ENCODE peak calls at places on chromosomes 2 and 18, in six cellular contexts. N is IMR-90, U is cardiac muscle cell, K is psoas muscle, H is breast epithelium, L is transverse colon. G is an unnamed sample.

GRCh38 chr2:28326469-28326805 is 66.2 kb upstream of the FOSL2 start:
- DNase-seq in L (no peak), U (no peak), H (no peak), K (no peak), N (no peak), G (no peak)

GRCh38 chr2:50674876-50675275 is 357.1 kb downstream of the NRXN1 start:
- DNase-seq in K (no peak), U (peak; percentile 0), H (no peak), L (no peak), N (no peak), G (no peak)

GRCh38 chr2:226478121-226478809 is 321.4 kb downstream of the IRS1 start:
- DNase-seq in N (peak; percentile 96), U (peak; percentile 90), K (peak; percentile 67), H (no peak), L (peak; percentile 10), G (peak; percentile 90)

GRCh38 chr2:121078869-121079268 is 206.1 kb downstream of the TFCP2L1 start:
- DNase-seq in H (no peak), L (peak; percentile 18), U (no peak), K (no peak), N (no peak), G (no peak)

GRCh38 chr2:140641163-140641562 is 1489.7 kb downstream of the LRP1B start:
- DNase-seq in N (no peak), K (no peak), U (no peak), L (no peak), H (no peak), G (no peak)

GRCh38 chr18:27715751-27716150 is 461.2 kb downstream of the CDH2 start:
- DNase-seq in N (no peak), H (no peak), U (peak; percentile 9), L (no peak), K (no peak), G (no peak)

GRCh38 chr18:48135436-48135966 is 205.0 kb upstream of the SMAD2 start:
- DNase-seq in K (no peak), U (no peak), L (no peak), H (no peak), N (no peak), G (no peak)

GRCh38 chr2:15582153-15582552 is 9.5 kb upstream of the DDX1 start:
- DNase-seq in N (no peak), U (no peak), H (no peak), L (no peak), K (no peak), G (no peak)

GRCh38 chr2:137255990-137256389 is 490.6 kb downstream of the THSD7B start:
- DNase-seq in N (no peak), K (no peak), L (no peak), U (no peak), H (no peak), G (no peak)

GRCh38 chr2:206198677-206199076 is 39.0 kb downstream of the EEF1B2 start:
- DNase-seq in N (peak; percentile 28), U (peak; percentile 30), H (no peak), L (no peak), K (no peak), G (no peak)

GRCh38 chr2:25076749-25077148 is 34.9 kb downstream of the EFR3B start:
- DNase-seq in L (no peak), K (no peak), U (no peak), H (no peak), N (no peak), G (no peak)

GRCh38 chr2:182952741-182953450 is 85.4 kb downstream of the NCKAP1 start:
- DNase-seq in L (no peak), H (no peak), N (peak; percentile 82), K (no peak), U (peak; percentile 46), G (no peak)

GRCh38 chr18:46179306-46179705 is 75.1 kb downstream of the HAUS1 start:
- DNase-seq in K (no peak), L (no peak), N (no peak), U (no peak), H (no peak), G (no peak)

GRCh38 chr2:204538179-204539009 is 6.9 kb upstream of the PARD3B start:
- DNase-seq in K (no peak), H (no peak), N (peak; percentile 96), U (peak; percentile 54), L (no peak), G (no peak)

GRCh38 chr2:21993002-21993401 is 869.2 kb downstream of the TDRD15 start:
- DNase-seq in U (no peak), K (no peak), L (no peak), N (no peak), H (no peak), G (no peak)

GRCh38 chr2:37776487-37776886 is 105.0 kb upstream of the CDC42EP3 start:
- DNase-seq in L (no peak), H (no peak), N (peak; percentile 93), U (peak; percentile 88), K (no peak), G (peak; percentile 65)

GRCh38 chr2:112161431-112162145 is 23.4 kb downstream of the FBLN7 start:
- DNase-seq in U (no peak), N (no peak), H (no peak), K (no peak), L (no peak), G (no peak)

GRCh38 chr2:200728630-200729029 is 83.1 kb upstream of the BZW1 start:
- DNase-seq in N (peak; percentile 34), K (peak; percentile 54), L (no peak), H (no peak), U (peak; percentile 96), G (no peak)

GRCh38 chr2:236876642-236877041 is 209.0 kb upstream of the COPS8 start:
- DNase-seq in N (no peak), U (no peak), L (no peak), K (no peak), H (no peak), G (no peak)

GRCh38 chr2:102724016-102724490 is 37.8 kb upstream of the TMEM182 start:
- DNase-seq in N (no peak), U (no peak), K (no peak), H (no peak), L (no peak), G (peak; percentile 79)

GRCh38 chr2:230155359-230155758 is 64.4 kb downstream of the SP110 start:
- DNase-seq in N (no peak), L (no peak), U (no peak), H (no peak), K (no peak), G (no peak)

GRCh38 chr2:234292205-234292954 is 204.5 kb downstream of the ARL4C start:
- DNase-seq in H (no peak), N (no peak), U (peak; percentile 90), K (no peak), L (peak; percentile 33), G (no peak)
- H3K4me3 ChIP-seq in H (no peak overlapping the region), N (no peak overlapping the region), U (no peak overlapping the region), K (no peak overlapping the region), L (no peak overlapping the region), G (no peak overlapping the region)

GRCh38 chr2:209459359-209459758 is 35.5 kb downstream of the MAP2 start:
- DNase-seq in U (no peak), N (no peak), H (no peak), L (no peak), K (no peak), G (no peak)

GRCh38 chr2:209463835-209464234 is 40.0 kb downstream of the MAP2 start:
- DNase-seq in H (no peak), N (no peak), K (no peak), L (no peak), U (no peak), G (no peak)

GRCh38 chr2:209458018-209458979 is 34.5 kb downstream of the MAP2 start:
- DNase-seq in N (no peak), K (no peak), H (no peak), L (no peak), U (no peak), G (no peak)

GRCh38 chr2:209460151-209460761 is 36.4 kb downstream of the MAP2 start:
- DNase-seq in K (no peak), L (no peak), N (no peak), H (no peak), U (no peak), G (no peak)

GRCh38 chr2:209463226-209463625 is 39.4 kb downstream of the MAP2 start:
- DNase-seq in U (peak; percentile 21), H (no peak), L (no peak), K (no peak), N (no peak), G (no peak)
- TF ChIP-seq CTCF in U (peak; percentile 42), H (no peak), L (no peak), K (no peak), N (no peak), G (peak; percentile 34)

GRCh38 chr2:65059071-65059470 is 2.9 kb downstream of the CEP68 start:
- DNase-seq in L (no peak), U (no peak), N (no peak), K (no peak), H (no peak), G (no peak)
- H3K4me1 ChIP-seq in L (peaks cover 10% of the 10 kb centered on the region), U (peaks cover 18% of the 10 kb centered on the region), N (peaks cover 9% of the 10 kb centered on the region), K (peaks cover 68% of the 10 kb centered on the region), H (peaks cover 13% of the 10 kb centered on the region), G (peaks cover 22% of the 10 kb centered on the region)

GRCh38 chr2:38960609-38961320 is 71.1 kb downstream of the ARHGEF33 start:
- DNase-seq in L (no peak), U (no peak), K (no peak), H (no peak), N (no peak), G (no peak)
- H3K4me3 ChIP-seq in L (no peak overlapping the region), U (no peak overlapping the region), K (peak overlapping the region; percentile 62), H (peak overlapping the region; percentile 35), N (peak overlapping the region; percentile 73), G (no peak overlapping the region)

GRCh38 chr18:76959605-76960004 is 137.2 kb downstream of the ZNF236 start:
- DNase-seq in N (no peak), H (no peak), K (no peak), U (no peak), L (no peak), G (no peak)

GRCh38 chr18:76958692-76959341 is 136.5 kb downstream of the ZNF236 start:
- DNase-seq in U (peak; percentile 44), K (no peak), H (no peak), N (no peak), L (no peak), G (no peak)

GRCh38 chr18:76962851-76963250 is 140.5 kb downstream of the ZNF236 start:
- DNase-seq in N (no peak), K (no peak), U (no peak), H (no peak), L (no peak), G (no peak)

GRCh38 chr18:76957384-76958355 is 135.3 kb downstream of the ZNF236 start:
- DNase-seq in N (no peak), U (peak; percentile 54), K (no peak), H (no peak), L (no peak), G (no peak)

DNA sequence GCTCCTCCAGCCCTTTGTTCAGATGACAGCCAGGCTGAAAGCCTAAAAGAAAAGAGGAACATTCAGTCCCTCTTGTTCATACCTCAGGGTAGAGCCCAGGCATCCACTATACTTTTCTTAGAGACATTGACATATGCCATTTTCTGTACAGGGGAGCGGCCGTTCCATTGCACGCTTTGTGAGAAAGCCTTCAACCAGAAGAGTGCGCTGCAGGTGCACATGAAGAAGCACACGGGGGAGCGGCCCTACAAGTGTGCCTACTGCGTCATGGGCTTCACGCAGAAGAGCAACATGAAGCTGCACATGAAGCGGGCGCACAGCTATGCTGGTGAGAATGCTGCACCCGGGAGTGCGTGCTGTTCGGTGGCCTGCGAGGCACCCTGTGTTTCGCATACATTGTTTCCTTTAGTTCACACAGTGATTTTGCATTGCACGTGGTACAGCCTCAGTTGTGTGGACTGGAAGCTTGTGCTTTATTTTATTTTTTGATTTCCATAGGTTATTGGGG is 138.2 kb downstream of the ZNF236 start:
- DNase-seq in N (no peak), L (no peak), H (no peak), K (no peak), U (no peak), G (no peak)
- TF ChIP-seq CTCF in N (no peak), L (no peak), H (no peak), K (no peak), U (no peak), G (no peak)

G was measured in Caco-2.